ENCODE peak calls at places on chromosomes 2 and 18, in six cellular contexts. M is A549, F is HepG2, S is GM12878, C is endothelial cell of umbilical vein, P is K562. G is an unnamed sample.
A peak's percentile ranks its signal among the peaks of the same experiment; 100 is the strongest.

GRCh38 chr2:61017556-61018318 is at the start of the genes PEX13 and PUS10:
- DNase-seq in M (peak; percentile 93), F (peak; percentile 99), S (peak; percentile 17), C (peak; percentile 89), P (peak; percentile 86), G (peak; percentile 88)

GRCh38 chr2:78127428-78127827 is 605.3 kb upstream of the LRRTM4 start:
- DNase-seq in M (no peak), F (no peak), S (no peak), C (no peak), P (no peak), G (no peak)

GRCh38 chr2:178482437-178482836 is 2.2 kb downstream of the PLEKHA3 start:
- DNase-seq in M (no peak), F (no peak), S (peak; percentile 54), C (no peak), P (peak; percentile 25), G (peak; percentile 44)

GRCh38 chr18:55585586-55586521 is 2.1 kb downstream of the TCF4 start:
- DNase-seq in M (no peak), F (no peak), S (no peak), C (peak; percentile 49), P (no peak), G (no peak)

GRCh38 chr2:9388102-9388735 is 35.1 kb downstream of the ITGB1BP1 start:
- DNase-seq in M (no peak), F (peak; percentile 73), S (no peak), C (no peak), P (no peak), G (no peak)

GRCh38 chr18:8933714-8934284 is 168.7 kb upstream of the NDUFV2 start:
- DNase-seq in M (no peak), F (no peak), S (no peak), C (no peak), P (no peak), G (no peak)

GRCh38 chr2:10412380-10412779 is 35.7 kb downstream of the ODC1 start:
- DNase-seq in M (no peak), F (peak; percentile 61), S (no peak), C (peak; percentile 42), P (peak; percentile 74), G (peak; percentile 66)

GRCh38 chr2:44188696-44189095 is 20.0 kb downstream of the PPM1B start:
- DNase-seq in M (no peak), F (no peak), S (no peak), C (no peak), P (no peak), G (no peak)

GRCh38 chr18:77065221-77065981 is 67.2 kb downstream of the MBP start:
- DNase-seq in M (peak; percentile 41), F (no peak), S (peak; percentile 87), C (peak; percentile 59), P (no peak), G (peak; percentile 98)

GRCh38 chr2:150171065-150171548 is 316.4 kb downstream of the RND3 start:
- DNase-seq in M (no peak), F (no peak), S (no peak), C (no peak), P (no peak), G (no peak)

GRCh38 chr2:104849618-104850097 is 4.3 kb upstream of the POU3F3 start:
- DNase-seq in M (no peak), F (peak; percentile 47), S (no peak), C (peak; percentile 34), P (peak; percentile 67), G (peak; percentile 76)

DNA sequence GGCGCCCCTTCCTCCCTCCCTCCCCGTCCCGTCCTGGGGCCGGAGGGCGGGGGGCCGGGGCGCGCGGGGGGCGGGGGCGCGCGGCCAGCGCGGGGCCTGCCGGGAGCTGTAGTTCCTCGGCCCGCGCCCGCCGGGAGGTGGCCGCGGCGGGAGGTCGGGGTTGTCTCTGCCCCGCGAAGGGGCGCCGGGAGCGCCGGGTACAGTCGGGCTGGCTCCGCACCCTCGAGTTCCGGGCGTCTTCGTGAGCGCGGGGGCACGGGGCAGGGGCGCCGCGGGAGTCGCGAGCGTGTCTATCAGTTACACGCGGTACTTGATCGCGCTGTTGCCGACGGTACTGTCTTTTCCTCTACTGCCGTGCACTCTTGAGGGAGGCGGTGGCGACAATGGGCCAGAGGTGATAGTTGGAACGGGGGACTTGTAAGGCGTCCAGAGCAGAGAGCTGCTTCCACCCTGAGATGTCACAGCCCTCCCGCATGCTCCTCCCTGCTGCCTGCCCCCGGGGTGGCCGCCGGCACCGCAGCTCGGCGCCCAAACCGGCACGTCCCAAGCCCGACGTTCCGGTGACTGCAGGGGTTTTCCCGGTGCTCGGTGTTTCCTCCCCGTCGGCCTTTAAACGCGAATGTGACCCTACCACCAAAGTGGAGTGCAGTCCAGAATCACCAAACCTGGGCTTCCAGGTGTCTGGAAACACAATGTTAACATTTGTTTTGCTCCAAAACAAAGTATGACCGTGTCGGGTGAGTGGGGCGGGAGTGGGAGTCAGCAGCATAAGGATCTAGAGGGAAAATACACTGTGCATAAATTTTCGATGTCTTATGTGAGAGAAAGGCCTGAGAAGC is at the start of gene PRKD3:
- DNase-seq in M (peak; percentile 55), F (peak; percentile 27), S (no peak), C (peak; percentile 72), P (peak; percentile 86), G (peak; percentile 87)
- TF ChIP-seq POLR2A in M (no peak), F (no peak), S (no peak), C (no peak), P (peak; percentile 69), G (peak; percentile 18)

GRCh38 chr2:142234701-142235100 is 103.9 kb upstream of the LRP1B start:
- DNase-seq in M (no peak), F (no peak), S (no peak), C (no peak), P (no peak), G (no peak)
- TF ChIP-seq MYC in M (no peak), F (no peak), S (no peak), C (no peak), P (no peak), G (no peak)

GRCh38 chr18:69946608-69947155 is 991 bp downstream of the CD226 start:
- DNase-seq in M (no peak), F (no peak), S (no peak), C (no peak), P (no peak), G (no peak)

GRCh38 chr18:69944434-69944833 is 3.2 kb downstream of the CD226 start:
- DNase-seq in M (no peak), F (no peak), S (no peak), C (no peak), P (no peak), G (no peak)

GRCh38 chr18:69945220-69946114 is 2.2 kb downstream of the CD226 start:
- DNase-seq in M (no peak), F (no peak), S (no peak), C (no peak), P (no peak), G (no peak)

GRCh38 chr18:69941183-69941582 is 6.5 kb downstream of the CD226 start:
- DNase-seq in M (no peak), F (no peak), S (no peak), C (no peak), P (no peak), G (no peak)

DNA sequence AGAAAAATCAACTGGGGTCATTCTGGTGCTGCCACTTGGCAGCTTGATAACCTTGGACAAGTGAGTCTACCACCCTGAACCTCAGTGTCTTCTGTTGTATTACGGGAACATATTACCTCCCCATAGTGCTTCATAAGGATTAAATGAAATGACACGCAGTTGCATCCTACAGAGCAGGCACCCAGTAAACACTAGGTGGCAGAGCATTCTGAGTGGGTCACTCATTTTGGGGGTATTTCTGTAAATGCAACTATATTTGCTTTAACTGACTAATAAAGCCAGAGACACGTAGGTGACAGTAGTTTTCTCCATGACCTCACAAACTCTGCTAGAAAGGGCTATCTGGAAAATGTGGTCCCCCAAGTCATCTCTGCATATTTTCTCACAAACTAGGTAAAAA is 4.7 kb downstream of the CD226 start:
- DNase-seq in M (no peak), F (no peak), S (no peak), C (no peak), P (no peak), G (no peak)
- TF ChIP-seq CTCF in M (no peak), F (no peak), S (peak; percentile 46), C (peak; percentile 9), P (peak; percentile 30), G (no peak)

GRCh38 chr2:74458132-74458956 is at the start of gene WBP1:
- DNase-seq in M (peak; percentile 99), F (peak; percentile 100), S (peak; percentile 100), C (peak; percentile 100), P (peak; percentile 98), G (peak; percentile 100)

GRCh38 chr2:74457549-74458131 is 598 bp upstream of the WBP1 start:
- DNase-seq in M (peak; percentile 53), F (peak; percentile 68), S (no peak), C (no peak), P (no peak), G (peak; percentile 79)

GRCh38 chr2:74458957-74459290 is 686 bp downstream of the WBP1 start:
- DNase-seq in M (no peak), F (no peak), S (no peak), C (no peak), P (no peak), G (no peak)

GRCh38 chr2:74461187-74462053 is 3.2 kb downstream of the WBP1 start:
- DNase-seq in M (no peak), F (peak; percentile 51), S (no peak), C (no peak), P (peak; percentile 47), G (peak; percentile 56)

GRCh38 chr2:74459377-74460118 is 1.3 kb downstream of the WBP1 start:
- DNase-seq in M (no peak), F (no peak), S (no peak), C (no peak), P (no peak), G (no peak)
- TF ChIP-seq POLR2A in M (peak; percentile 16), F (no peak), S (peak; percentile 68), C (no peak), P (peak; percentile 67), G (no peak)

GRCh38 chr18:13216732-13217465 is 1.7 kb upstream of the LDLRAD4 start:
- DNase-seq in M (no peak), F (no peak), S (no peak), C (peak; percentile 22), P (no peak), G (peak; percentile 21)
- TF ChIP-seq MYC in M (no peak), F (no peak), S (no peak), C (no peak), P (no peak), G (no peak)